ENCODE peak calls at places on chromosomes 13 and 19, in ten cellular contexts. F, X, D, U, W, G, V, R, E and I are unnamed samples.

GRCh38 chr13:34201050-34201913 is 383.3 kb downstream of the RFC3 start:
- DNase-seq in F (no peak), X (peak; percentile 68), D (no peak), U (no peak), W (no peak), G (no peak), V (no peak), R (no peak), E (peak; percentile 61), I (no peak)

GRCh38 chr13:50198508-50198907 is 183.3 kb downstream of the KCNRG start:
- DNase-seq in F (no peak), X (peak; percentile 76), D (no peak), U (no peak), W (no peak), G (no peak), V (no peak), R (no peak), E (peak; percentile 20), I (no peak)

GRCh38 chr13:76903544-76904162 is 17.4 kb upstream of the KCTD12 start:
- DNase-seq in F (peak; percentile 68), X (peak; percentile 62), D (peak; percentile 69), U (peak; percentile 57), W (peak; percentile 55), G (peak; percentile 73), V (peak; percentile 71), R (peak; percentile 64), E (peak; percentile 80), I (peak; percentile 57)

GRCh38 chr13:25678398-25678797 is 306.6 kb downstream of the ATP8A2 start:
- DNase-seq in F (no peak), X (no peak), D (peak; percentile 2), U (no peak), W (no peak), G (peak; percentile 82), V (peak; percentile 5), R (no peak), E (no peak), I (no peak)

GRCh38 chr19:18519962-18520847 is 1.7 kb downstream of the ELL start:
- DNase-seq in F (no peak), X (peak; percentile 70), D (peak; percentile 78), U (peak; percentile 59), W (peak; percentile 55), G (peak; percentile 88), V (peak; percentile 56), R (peak; percentile 91), E (peak; percentile 85), I (peak; percentile 79)

GRCh38 chr13:81442904-81443303 is 1102.0 kb upstream of the SPRY2 start:
- DNase-seq in F (no peak), X (no peak), D (no peak), U (no peak), W (no peak), G (no peak), V (no peak), R (no peak), E (no peak), I (no peak)

GRCh38 chr19:49567722-49568454 is 12.5 kb downstream of the NOSIP start:
- DNase-seq in F (no peak), X (peak; percentile 41), D (peak; percentile 95), U (no peak), W (peak; percentile 67), G (no peak), V (peak; percentile 76), R (peak; percentile 55), E (no peak), I (peak; percentile 80)

GRCh38 chr13:33611016-33611805 is 206.7 kb upstream of the RFC3 start:
- DNase-seq in F (peak; percentile 76), X (no peak), D (no peak), U (no peak), W (no peak), G (peak; percentile 63), V (no peak), R (peak; percentile 17), E (peak; percentile 64), I (no peak)

GRCh38 chr13:79070343-79070974 is 335.6 kb downstream of the RBM26 start:
- DNase-seq in F (no peak), X (no peak), D (no peak), U (peak; percentile 17), W (no peak), G (no peak), V (no peak), R (no peak), E (no peak), I (no peak)

GRCh38 chr19:11227201-11227886 is 12.1 kb upstream of the ANGPTL8 start:
- DNase-seq in F (no peak), X (no peak), D (peak; percentile 15), U (peak; percentile 27), W (no peak), G (no peak), V (no peak), R (no peak), E (no peak), I (peak; percentile 28)

GRCh38 chr13:44140146-44140545 is 233.5 kb upstream of the SERP2 start:
- DNase-seq in F (no peak), X (no peak), D (no peak), U (no peak), W (no peak), G (no peak), V (no peak), R (peak; percentile 66), E (no peak), I (peak; percentile 76)